ENCODE peak calls at places on chromosomes 3 and 15, in ten cellular contexts. H is activated T-cell treated with anti-CD3 and anti-CD28 coated beads for 1 hour, B is EL, W is fibroblast of the aortic adventitia, O is frontal cortex, R is head of caudate nucleus, J is endodermal cell, A is T-helper 2 cell, M is astrocyte, C is fibroblast of lung. U is an unnamed sample.

GRCh38 chr3:194736277-194736895 is 50.7 kb downstream of the FAM43A start:
- DNase-seq in R (no peak), O (no peak), W (no peak), M (no peak), H (no peak), A (no peak), C (no peak), J (no peak), B (no peak), U (no peak)

GRCh38 chr15:77630956-77631789 is 1.5 kb downstream of the LINGO1 start:
- DNase-seq in C (no peak), R (peak), W (no peak), O (peak), H (no peak), A (no peak), M (no peak), J (peak), B (no peak), U (no peak)

GRCh38 chr3:69890691-69891090 is 108.8 kb upstream of the SAMMSON start:
- DNase-seq in O (no peak), R (no peak), J (no peak), W (no peak), C (no peak), M (peak), A (no peak), B (peak), H (no peak), U (no peak)

GRCh38 chr3:12423918-12424634 is 60.2 kb upstream of the TSEN2 start:
- DNase-seq in R (no peak), A (no peak), C (peak), H (no peak), W (peak), J (no peak), O (no peak), M (peak), B (peak), U (no peak)

GRCh38 chr3:52090131-52090548 is 33.8 kb upstream of the DUSP7 start:
- DNase-seq in W (peak), J (no peak), B (peak), H (no peak), C (peak), M (peak), A (no peak), O (no peak), R (no peak), U (no peak)

GRCh38 chr3:4986611-4987373 is 7.6 kb downstream of the BHLHE40 start:
- DNase-seq in W (peak), M (peak), H (peak), C (peak), O (no peak), B (peak), A (peak), J (peak), R (peak), U (peak)

GRCh38 chr3:148243609-148244008 is 454.1 kb upstream of the AGTR1 start:
- DNase-seq in B (no peak), R (no peak), M (no peak), C (peak), O (no peak), W (no peak), H (no peak), A (no peak), J (no peak), U (no peak)

GRCh38 chr3:141367038-141367730 is 1.1 kb upstream of the ZBTB38 start:
- DNase-seq in M (peak), J (no peak), B (peak), O (no peak), W (peak), C (peak), A (no peak), R (no peak), H (no peak), U (no peak)

GRCh38 chr15:82538961-82539689 is 1.1 kb downstream of the RPS17 start:
- DNase-seq in J (peak), W (peak), M (no peak), C (no peak), H (no peak), O (no peak), B (no peak), A (no peak), R (no peak), U (no peak)

GRCh38 chr3:23402728-23403505 is 199.8 kb downstream of the UBE2E2 start:
- DNase-seq in H (no peak), W (no peak), R (no peak), B (no peak), O (no peak), C (no peak), M (no peak), A (no peak), J (no peak), U (no peak)

GRCh38 chr15:25862469-25863066 is 559 bp downstream of the ATP10A start:
- DNase-seq in B (peak), H (no peak), C (peak), O (no peak), R (no peak), J (peak), A (no peak), M (no peak), W (no peak), U (peak)

GRCh38 chr15:50358805-50359204 is 3.8 kb upstream of the GABPB1 start:
- DNase-seq in J (peak), A (no peak), C (peak), H (no peak), O (no peak), B (peak), M (peak), R (no peak), W (peak), U (no peak)

GRCh38 chr15:40567111-40567510 is 2.0 kb upstream of the RPUSD2 start:
- DNase-seq in O (no peak), B (peak), H (no peak), C (no peak), W (peak), A (no peak), R (no peak), M (no peak), J (peak), U (no peak)

GRCh38 chr3:135456182-135456790 is 509.2 kb upstream of the PPP2R3A start:
- DNase-seq in B (no peak), A (no peak), H (no peak), M (no peak), R (no peak), J (peak), W (no peak), O (no peak), C (no peak), U (no peak)

GRCh38 chr3:9994086-9994844 is 7.6 kb upstream of the EMC3 start:
- DNase-seq in W (peak), O (no peak), A (no peak), M (no peak), H (no peak), C (peak), R (no peak), J (no peak), B (no peak), U (no peak)

GRCh38 chr3:62873672-62874397 is 1.4 kb downstream of the CADPS start:
- DNase-seq in H (no peak), R (peak), O (peak), W (no peak), J (peak), B (no peak), M (peak), A (no peak), C (peak), U (no peak)

GRCh38 chr3:71097557-71097956 is 486.0 kb downstream of the FOXP1 start:
- DNase-seq in C (no peak), B (no peak), R (no peak), J (no peak), W (no peak), O (no peak), H (no peak), M (no peak), A (no peak), U (no peak)

GRCh38 chr3:172751188-172751571 is 654 bp downstream of the ECT2 start:
- DNase-seq in R (no peak), J (no peak), C (peak), H (peak), W (peak), B (peak), M (no peak), A (no peak), O (no peak), U (no peak)

GRCh38 chr3:176275113-176275512 is 922.2 kb downstream of the TBL1XR1 start:
- DNase-seq in M (no peak), W (no peak), C (no peak), J (no peak), B (no peak), H (no peak), R (no peak), A (no peak), O (no peak), U (no peak)

GRCh38 chr3:177427096-177427495 is 229.8 kb upstream of the TBL1XR1 start:
- DNase-seq in R (no peak), W (no peak), A (no peak), B (no peak), O (no peak), M (no peak), H (no peak), C (no peak), J (no peak), U (peak)

GRCh38 chr3:140709751-140710150 is 31.9 kb downstream of the TRIM42 start:
- DNase-seq in W (no peak), A (no peak), R (no peak), M (no peak), O (no peak), B (no peak), J (no peak), H (no peak), C (no peak), U (no peak)

GRCh38 chr3:142861926-142862325 is 27.0 kb downstream of the PCOLCE2 start:
- DNase-seq in O (no peak), J (peak), A (no peak), M (no peak), H (no peak), W (no peak), B (no peak), R (no peak), C (no peak), U (no peak)

GRCh38 chr3:74561881-74562280 is 52.6 kb downstream of the CNTN3 start:
- DNase-seq in H (no peak), C (no peak), B (no peak), O (no peak), W (peak), J (no peak), R (no peak), M (no peak), A (no peak), U (no peak)

GRCh38 chr3:193190387-193190786 is 50.6 kb upstream of the PLAAT1 start:
- DNase-seq in M (peak), J (peak), W (no peak), C (no peak), B (no peak), H (no peak), A (no peak), R (no peak), O (peak), U (no peak)

GRCh38 chr3:24624938-24625681 is 130.5 kb upstream of the THRB start:
- DNase-seq in A (no peak), H (no peak), W (no peak), C (no peak), R (no peak), M (no peak), J (no peak), O (no peak), B (no peak), U (no peak)

GRCh38 chr3:33954956-33955355 is 156.5 kb downstream of the PDCD6IP start:
- DNase-seq in C (no peak), W (peak), O (no peak), M (no peak), B (no peak), H (no peak), J (peak), A (no peak), R (no peak), U (no peak)

GRCh38 chr3:129486057-129487035 is 42.1 kb upstream of the RHO start:
- DNase-seq in O (no peak), J (no peak), W (peak), B (peak), R (no peak), M (peak), A (no peak), H (no peak), C (peak), U (no peak)

GRCh38 chr3:29922990-29923746 is 642.3 kb downstream of the RBMS3 start:
- DNase-seq in M (peak), H (no peak), C (peak), A (no peak), R (no peak), J (no peak), B (peak), O (no peak), W (peak), U (no peak)

GRCh38 chr15:44804303-44805046 is 68.1 kb downstream of the TRIM69 start:
- DNase-seq in H (no peak), R (no peak), B (no peak), M (no peak), W (peak), A (no peak), O (no peak), C (no peak), J (no peak), U (no peak)

GRCh38 chr3:183371672-183371968 is 56.8 kb downstream of the MCF2L2 start:
- DNase-seq in B (no peak), H (no peak), W (no peak), M (no peak), C (no peak), R (no peak), A (no peak), O (no peak), J (no peak), U (no peak)

GRCh38 chr3:147413712-147414325 is 4.7 kb downstream of the ZIC1 start:
- DNase-seq in O (peak), R (no peak), M (no peak), H (no peak), A (no peak), W (no peak), J (peak), C (no peak), B (no peak), U (no peak)

GRCh38 chr3:57158813-57159678 is 6.1 kb downstream of the IL17RD start:
- DNase-seq in R (no peak), B (peak), W (peak), C (no peak), A (no peak), J (peak), H (no peak), O (no peak), M (no peak), U (no peak)

GRCh38 chr3:16467368-16467767 is 46.1 kb downstream of the RFTN1 start:
- DNase-seq in B (no peak), O (no peak), M (no peak), R (no peak), J (no peak), W (no peak), C (no peak), H (no peak), A (peak), U (no peak)

GRCh38 chr15:74752486-74753395 is 4.1 kb downstream of the CYP1A2 start:
- DNase-seq in B (peak), C (no peak), M (peak), R (no peak), J (no peak), O (no peak), H (no peak), W (peak), A (no peak), U (no peak)

GRCh38 chr3:149701206-149701976 is 43.6 kb upstream of the WWTR1 start:
- DNase-seq in M (no peak), R (no peak), A (no peak), H (no peak), W (no peak), B (peak), O (no peak), J (no peak), C (no peak), U (no peak)

GRCh38 chr3:142215111-142215510 is 10.3 kb downstream of the GK5 start:
- DNase-seq in W (peak), O (no peak), A (no peak), B (no peak), M (no peak), R (no peak), J (no peak), H (no peak), C (peak), U (no peak)